ENCODE peak calls at places on chromosomes 4 and X, in five cellular contexts. Q, O, T, D and V are unnamed samples.

GRCh38 chrX:136899206-136899605 is 18.7 kb upstream of the RBMX start:
- DNase-seq in Q (no peak), O (no peak), T (no peak), D (no peak), V (no peak)

GRCh38 chr4:7970031-7970946 is 30.6 kb upstream of the AFAP1 start:
- DNase-seq in Q (no peak), O (no peak), T (peak; percentile 42), D (no peak), V (peak; percentile 52)

GRCh38 chr4:139177049-139177887 is at the start of gene ELF2:
- DNase-seq in Q (peak; percentile 54), O (peak; percentile 86), T (peak; percentile 94), D (peak; percentile 94), V (peak; percentile 76)

GRCh38 chr4:97507587-97508245 is 635.6 kb downstream of the STPG2 start:
- DNase-seq in Q (no peak), O (no peak), T (no peak), D (no peak), V (no peak)

GRCh38 chr4:144687466-144687865 is 41.5 kb downstream of the HHIP start:
- DNase-seq in Q (no peak), O (no peak), T (no peak), D (no peak), V (no peak)

GRCh38 chr4:15855804-15856475 is 77.8 kb downstream of the CD38 start:
- DNase-seq in Q (no peak), O (no peak), T (no peak), D (no peak), V (no peak)

GRCh38 chrX:21865436-21865835 is 9.6 kb downstream of the YY2 start:
- DNase-seq in Q (no peak), O (no peak), T (no peak), D (no peak), V (no peak)

GRCh38 chr4:163911891-163912290 is 417.4 kb downstream of the TMA16 start:
- DNase-seq in Q (no peak), O (no peak), T (no peak), D (no peak), V (no peak)

GRCh38 chr4:73375328-73375741 is 28.8 kb upstream of the ALB start:
- DNase-seq in Q (no peak), O (no peak), T (no peak), D (no peak), V (no peak)

GRCh38 chrX:46676399-46677351 is 82.2 kb downstream of the SLC9A7 start:
- DNase-seq in Q (no peak), O (no peak), T (no peak), D (no peak), V (no peak)

GRCh38 chrX:69149466-69150293 is 15.6 kb downstream of the PJA1 start:
- DNase-seq in Q (no peak), O (no peak), T (no peak), D (peak; percentile 92), V (no peak)